ENCODE peak calls at places on chromosomes 7 and 10, in six cellular contexts. M is lower lobe of right lung, J is cardiac fibroblast, B is fibroblast of lung, T is neuronal stem cell, E is testis. L is an unnamed sample.

GRCh38 chr7:23476286-23477169 is 6.2 kb upstream of the IGF2BP3 start:
- DNase-seq in M (no peak), J (no peak), B (no peak), T (no peak), E (no peak), L (no peak)

GRCh38 chr7:157545681-157546060 is 208.9 kb downstream of the DNAJB6 start:
- DNase-seq in M (peak; percentile 29), J (no peak), B (no peak), T (no peak), E (no peak), L (peak; percentile 27)

GRCh38 chr10:2117641-2118040 is 380.3 kb upstream of the ADARB2 start:
- DNase-seq in M (no peak), J (no peak), B (no peak), T (no peak), E (no peak), L (no peak)

GRCh38 chr7:102412548-102412947 is 16.4 kb downstream of the PRKRIP1 start:
- DNase-seq in M (no peak), J (peak; percentile 54), B (peak; percentile 23), T (no peak), E (peak; percentile 35), L (no peak)

GRCh38 chr7:130397472-130397871 is 17.2 kb downstream of the CPA1 start:
- DNase-seq in M (no peak), J (no peak), B (no peak), T (no peak), E (no peak), L (no peak)

GRCh38 chr7:116854132-116854531 is 8.3 kb upstream of the CAPZA2 start:
- DNase-seq in M (no peak), J (no peak), B (no peak), T (no peak), E (no peak), L (no peak)

GRCh38 chr7:139829654-139830130 is 628 bp downstream of the TBXAS1 start:
- DNase-seq in M (no peak), J (peak; percentile 41), B (peak; percentile 62), T (no peak), E (no peak), L (no peak)

GRCh38 chr7:3537210-3537875 is 236.3 kb downstream of the SDK1 start:
- DNase-seq in M (no peak), J (peak; percentile 11), B (peak; percentile 78), T (no peak), E (no peak), L (no peak)

GRCh38 chr10:103666109-103666508 is 172.6 kb downstream of the NEURL1 start:
- DNase-seq in M (no peak), J (peak; percentile 58), B (peak; percentile 20), T (no peak), E (peak; percentile 68), L (peak; percentile 74)

GRCh38 chr10:52890281-52890680 is 117.7 kb upstream of the MBL2 start:
- DNase-seq in M (no peak), J (no peak), B (no peak), T (no peak), E (no peak), L (no peak)

GRCh38 chr10:69506834-69507643 is 55.8 kb downstream of the TSPAN15 start:
- DNase-seq in M (no peak), J (no peak), B (no peak), T (no peak), E (peak; percentile 12), L (no peak)

GRCh38 chr10:128416231-128416630 is 290.0 kb upstream of the MKI67 start:
- DNase-seq in M (no peak), J (no peak), B (no peak), T (no peak), E (no peak), L (no peak)

GRCh38 chr10:107618461-107619093 is 454.1 kb upstream of the SORCS1 start:
- DNase-seq in M (no peak), J (no peak), B (peak; percentile 9), T (no peak), E (no peak), L (no peak)

GRCh38 chr7:105808703-105809590 is 67.5 kb downstream of the ATXN7L1 start:
- DNase-seq in M (peak; percentile 63), J (peak; percentile 46), B (peak; percentile 67), T (no peak), E (no peak), L (peak; percentile 50)

GRCh38 chr7:131893627-131894345 is 337.4 kb upstream of the PODXL start:
- DNase-seq in M (no peak), J (no peak), B (peak; percentile 61), T (no peak), E (no peak), L (no peak)

GRCh38 chr7:5677538-5678294 is 103.7 kb downstream of the RNF216 start:
- DNase-seq in M (peak; percentile 68), J (peak; percentile 87), B (peak; percentile 68), T (peak; percentile 54), E (peak; percentile 77), L (peak; percentile 50)

L was measured in mucosa of descending colon.